ENCODE peak calls at places on chromosome 2, in nine cellular contexts. G is heart right ventricle; V is cardiac muscle cell; S is mucosa of descending colon; K is CD4-positive, alpha-beta memory T cell; A is pancreas; E is thoracic aorta; F is CD8-positive, alpha-beta T cell; R is effector memory CD4-positive, alpha-beta T cell. Y is an unnamed sample.

GRCh38 chr2:41267929-41268659 is 779.7 kb upstream of the PKDCC start:
- DNase-seq in E (no peak), S (no peak), G (no peak), A (no peak), K (no peak), V (no peak), F (no peak), R (no peak), Y (no peak)

GRCh38 chr2:241061275-241061674 is 40.8 kb downstream of the MTERF4 start:
- DNase-seq in R (no peak), G (no peak), F (no peak), A (no peak), E (no peak), S (no peak), V (no peak), K (no peak), Y (no peak)

GRCh38 chr2:73156539-73157124 is 43.9 kb upstream of the RAB11FIP5 start:
- DNase-seq in R (no peak), K (no peak), F (peak; percentile 35), A (peak; percentile 55), E (no peak), G (peak; percentile 52), S (peak; percentile 60), V (peak; percentile 73), Y (no peak)

GRCh38 chr2:138276367-138276766 is 225.2 kb upstream of the SPOPL start:
- DNase-seq in G (no peak), S (no peak), V (no peak), A (no peak), R (no peak), K (no peak), E (no peak), F (no peak), Y (no peak)

GRCh38 chr2:175575346-175576258 is 394.1 kb upstream of the ATP5MC3 start:
- DNase-seq in R (no peak), E (no peak), G (no peak), S (no peak), V (no peak), K (no peak), F (peak; percentile 18), A (no peak), Y (no peak)

GRCh38 chr2:68751397-68752339 is 17.1 kb downstream of the ARHGAP25 start:
- DNase-seq in K (peak; percentile 90), V (peak; percentile 91), F (peak; percentile 96), R (peak; percentile 76), G (peak; percentile 92), A (peak; percentile 93), S (peak; percentile 97), E (peak; percentile 51), Y (peak; percentile 67)

GRCh38 chr2:85496481-85496880 is 42.5 kb upstream of the MAT2A start:
- DNase-seq in A (no peak), K (no peak), R (no peak), F (no peak), G (no peak), V (no peak), S (no peak), E (no peak), Y (no peak)

GRCh38 chr2:129754431-129754830 is 225.0 kb upstream of the RAB6C start:
- DNase-seq in E (no peak), V (no peak), A (no peak), R (no peak), G (no peak), K (no peak), S (no peak), F (no peak), Y (no peak)

GRCh38 chr2:4898706-4899105 is 793.5 kb upstream of the SOX11 start:
- DNase-seq in E (no peak), R (no peak), F (no peak), A (no peak), V (no peak), S (no peak), G (no peak), K (no peak), Y (no peak)

GRCh38 chr2:129879614-129880180 is 99.8 kb upstream of the RAB6C start:
- DNase-seq in S (no peak), G (no peak), V (no peak), R (no peak), A (no peak), F (no peak), K (no peak), E (no peak), Y (no peak)

GRCh38 chr2:32135409-32135808 is 30.3 kb upstream of the SLC30A6 start:
- DNase-seq in K (no peak), G (no peak), A (peak; percentile 34), R (no peak), S (peak; percentile 9), V (peak; percentile 0), F (no peak), E (no peak), Y (no peak)

GRCh38 chr2:175205523-175205922 is 24.0 kb upstream of the ATP5MC3 start:
- DNase-seq in S (no peak), F (no peak), V (no peak), G (no peak), R (no peak), K (no peak), A (no peak), E (no peak), Y (no peak)

GRCh38 chr2:15560404-15560987 is 638 bp downstream of the NBAS start:
- DNase-seq in K (no peak), G (no peak), V (peak; percentile 56), A (no peak), S (peak; percentile 20), F (peak; percentile 11), E (no peak), R (no peak), Y (no peak)

GRCh38 chr2:8581048-8581561 is 100.8 kb upstream of the ID2 start:
- DNase-seq in R (no peak), V (no peak), A (no peak), G (no peak), K (no peak), F (no peak), S (peak; percentile 65), E (no peak), Y (no peak)

GRCh38 chr2:238848941-238849853 is 1.3 kb downstream of the TWIST2 start:
- DNase-seq in S (no peak), E (no peak), G (no peak), K (no peak), A (no peak), F (no peak), V (no peak), R (no peak), Y (no peak)

GRCh38 chr2:239579081-239579480 is 178.3 kb upstream of the HDAC4 start:
- DNase-seq in F (no peak), A (no peak), V (no peak), K (no peak), S (no peak), R (no peak), G (no peak), E (no peak), Y (no peak)

GRCh38 chr2:233244818-233245217 is 6.7 kb upstream of the ATG16L1 start:
- DNase-seq in S (no peak), K (no peak), F (no peak), V (no peak), E (no peak), R (no peak), A (no peak), G (no peak), Y (no peak)

GRCh38 chr2:171317492-171318125 is 116.2 kb downstream of the METTL8 start:
- DNase-seq in S (no peak), E (no peak), R (no peak), K (no peak), V (no peak), G (no peak), A (no peak), F (no peak), Y (no peak)

GRCh38 chr2:109437325-109438090 is 176.3 kb downstream of the SEPTIN10 start:
- DNase-seq in R (no peak), K (no peak), V (no peak), F (no peak), G (no peak), E (no peak), A (no peak), S (peak; percentile 45), Y (no peak)

GRCh38 chr2:109439897-109440506 is 173.8 kb downstream of the SEPTIN10 start:
- DNase-seq in F (no peak), V (no peak), S (no peak), R (no peak), K (no peak), A (no peak), E (no peak), G (no peak), Y (no peak)

GRCh38 chr2:109438146-109438545 is 175.6 kb downstream of the SEPTIN10 start:
- DNase-seq in K (no peak), S (no peak), F (no peak), G (no peak), E (no peak), V (no peak), A (no peak), R (no peak), Y (no peak)

GRCh38 chr2:109439315-109439714 is 174.5 kb downstream of the SEPTIN10 start:
- DNase-seq in E (no peak), R (no peak), S (no peak), K (no peak), G (no peak), F (no peak), A (no peak), V (no peak), Y (no peak)

GRCh38 chr2:109438773-109439191 is 175.0 kb downstream of the SEPTIN10 start:
- DNase-seq in S (no peak), G (peak; percentile 46), A (no peak), R (no peak), V (no peak), E (peak; percentile 85), F (no peak), K (no peak), Y (no peak)
- H3K36me3 ChIP-seq in S (no peaks in the 10 kb centered on the region), G (no peaks in the 10 kb centered on the region), A (no peaks in the 10 kb centered on the region), R (no peaks in the 10 kb centered on the region), V (no peaks in the 10 kb centered on the region), E (peaks cover 4% of the 10 kb centered on the region), F (no peaks in the 10 kb centered on the region), K (no peaks in the 10 kb centered on the region), Y (no peaks in the 10 kb centered on the region)

GRCh38 chr2:177165731-177166711 is 46.6 kb upstream of the HNRNPA3 start:
- DNase-seq in A (no peak), E (no peak), G (no peak), V (no peak), R (no peak), F (no peak), S (peak; percentile 42), K (peak; percentile 36), Y (no peak)
- H3K9me3 ChIP-seq in A (no peaks in the 10 kb centered on the region), E (no peaks in the 10 kb centered on the region), G (no peaks in the 10 kb centered on the region), V (no peaks in the 10 kb centered on the region), R (no peaks in the 10 kb centered on the region), F (no peaks in the 10 kb centered on the region), S (no peaks in the 10 kb centered on the region), K (no peaks in the 10 kb centered on the region), Y (no peaks in the 10 kb centered on the region)

DNA sequence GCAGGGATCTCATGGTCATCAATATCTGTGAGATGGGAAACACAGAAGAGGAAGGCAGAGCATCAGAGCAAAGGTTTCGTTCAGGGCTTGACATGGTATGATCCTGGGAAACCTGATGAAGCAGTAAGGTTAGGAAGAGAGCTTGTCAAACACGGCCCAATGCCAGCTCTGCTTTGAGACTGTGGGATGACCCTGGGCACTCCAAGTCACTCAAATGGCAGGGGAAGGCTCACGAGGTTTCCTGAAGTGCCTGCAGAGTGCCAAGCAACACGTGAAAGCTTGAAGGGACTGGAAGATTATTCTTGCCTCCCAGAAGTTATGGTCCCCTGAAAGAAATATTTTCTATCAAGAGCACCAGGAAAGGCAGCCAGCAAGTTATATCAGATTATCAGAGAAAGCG is 6.5 kb downstream of the MCFD2 start:
- DNase-seq in K (no peak), A (no peak), F (no peak), R (no peak), G (no peak), S (no peak), V (no peak), E (no peak), Y (no peak)
- H3K36me3 ChIP-seq in K (peaks cover 38% of the 10 kb centered on the region), A (peaks cover 57% of the 10 kb centered on the region), F (peaks cover 28% of the 10 kb centered on the region), R (peaks cover 44% of the 10 kb centered on the region), G (peaks cover 4% of the 10 kb centered on the region), S (no peaks in the 10 kb centered on the region), V (peaks cover 27% of the 10 kb centered on the region), E (peaks cover 48% of the 10 kb centered on the region), Y (peaks cover 69% of the 10 kb centered on the region)

GRCh38 chr2:28447943-28448737 is 47.7 kb upstream of the PLB1 start:
- DNase-seq in S (no peak), E (no peak), V (no peak), F (no peak), G (no peak), A (no peak), R (no peak), K (no peak), Y (peak; percentile 16)
- H3K9me3 ChIP-seq in S (no peaks in the 10 kb centered on the region), E (no peaks in the 10 kb centered on the region), V (no peaks in the 10 kb centered on the region), F (no peaks in the 10 kb centered on the region), G (no peaks in the 10 kb centered on the region), A (no peaks in the 10 kb centered on the region), R (no peaks in the 10 kb centered on the region), K (no peaks in the 10 kb centered on the region), Y (no peaks in the 10 kb centered on the region)

Y was measured in SK-N-MC.